ENCODE peak calls at places on chromosomes 4 and X, in eight cellular contexts. One of them, this sample, is unnamed. For H3K4me1, the result is how much of the 10 kb centered on the place peaks cover.

GRCh38 chr4:114598191-114599121 is at the start of gene UGT8:
- DNase-seq in right atrium auricular region: no peak
- DNase-seq in heart right ventricle: peak
- DNase-seq in cardiac muscle cell: peak
- DNase-seq in upper lobe of right lung: peak
- DNase-seq in Peyer's patch: peak
- DNase-seq in HCT116: peak
- DNase-seq in hepatocyte: peak
- DNase-seq in this sample: peak

GRCh38 chrX:45768666-45769065 is 568.0 kb upstream of the DIPK2B start:
- DNase-seq in right atrium auricular region: no peak
- DNase-seq in heart right ventricle: no peak
- DNase-seq in cardiac muscle cell: no peak
- DNase-seq in upper lobe of right lung: no peak
- DNase-seq in Peyer's patch: no peak
- DNase-seq in HCT116: no peak
- DNase-seq in hepatocyte: no peak
- DNase-seq in this sample: no peak

GRCh38 chr4:102501635-102502382 is 650 bp downstream of the NFKB1 start:
- DNase-seq in right atrium auricular region: peak
- DNase-seq in heart right ventricle: peak
- DNase-seq in cardiac muscle cell: peak
- DNase-seq in upper lobe of right lung: peak
- DNase-seq in Peyer's patch: peak
- DNase-seq in HCT116: peak
- DNase-seq in hepatocyte: peak
- DNase-seq in this sample: peak

GRCh38 chr4:39846705-39847104 is 131.0 kb downstream of the PDS5A start:
- DNase-seq in right atrium auricular region: no peak
- DNase-seq in heart right ventricle: no peak
- DNase-seq in cardiac muscle cell: no peak
- DNase-seq in upper lobe of right lung: no peak
- DNase-seq in Peyer's patch: no peak
- DNase-seq in HCT116: no peak
- DNase-seq in hepatocyte: no peak
- DNase-seq in this sample: no peak

GRCh38 chrX:15349046-15349445 is 13.7 kb upstream of the PIGA start:
- DNase-seq in right atrium auricular region: no peak
- DNase-seq in heart right ventricle: no peak
- DNase-seq in cardiac muscle cell: peak
- DNase-seq in upper lobe of right lung: no peak
- DNase-seq in Peyer's patch: no peak
- DNase-seq in HCT116: peak
- DNase-seq in hepatocyte: peak
- DNase-seq in this sample: no peak

GRCh38 chrX:30748337-30748960 is 95.2 kb downstream of the GK start:
- DNase-seq in right atrium auricular region: no peak
- DNase-seq in heart right ventricle: no peak
- DNase-seq in cardiac muscle cell: no peak
- DNase-seq in upper lobe of right lung: no peak
- DNase-seq in Peyer's patch: no peak
- DNase-seq in HCT116: no peak
- DNase-seq in hepatocyte: no peak
- DNase-seq in this sample: no peak

GRCh38 chr4:146134761-146135160 is 40.8 kb upstream of the LSM6 start:
- DNase-seq in right atrium auricular region: peak
- DNase-seq in heart right ventricle: no peak
- DNase-seq in cardiac muscle cell: no peak
- DNase-seq in upper lobe of right lung: no peak
- DNase-seq in Peyer's patch: no peak
- DNase-seq in HCT116: no peak
- DNase-seq in hepatocyte: no peak
- DNase-seq in this sample: no peak

GRCh38 chr4:183478123-183478522 is 26.7 kb upstream of the ING2 start:
- DNase-seq in right atrium auricular region: no peak
- DNase-seq in heart right ventricle: no peak
- DNase-seq in cardiac muscle cell: no peak
- DNase-seq in upper lobe of right lung: no peak
- DNase-seq in Peyer's patch: no peak
- DNase-seq in HCT116: no peak
- DNase-seq in hepatocyte: no peak
- DNase-seq in this sample: no peak

GRCh38 chr4:156413411-156413985 is 459.8 kb upstream of the CTSO start:
- DNase-seq in right atrium auricular region: no peak
- DNase-seq in heart right ventricle: no peak
- DNase-seq in cardiac muscle cell: no peak
- DNase-seq in upper lobe of right lung: no peak
- DNase-seq in Peyer's patch: no peak
- DNase-seq in HCT116: no peak
- DNase-seq in hepatocyte: no peak
- DNase-seq in this sample: no peak

GRCh38 chr4:156931267-156931666 is 40.3 kb downstream of the PDGFC start:
- DNase-seq in right atrium auricular region: no peak
- DNase-seq in heart right ventricle: no peak
- DNase-seq in cardiac muscle cell: no peak
- DNase-seq in upper lobe of right lung: no peak
- DNase-seq in Peyer's patch: no peak
- DNase-seq in HCT116: peak
- DNase-seq in hepatocyte: peak
- DNase-seq in this sample: no peak

GRCh38 chr4:77872723-77873435 is 10.2 kb downstream of the MRPL1 start:
- DNase-seq in right atrium auricular region: no peak
- DNase-seq in heart right ventricle: no peak
- DNase-seq in cardiac muscle cell: no peak
- DNase-seq in upper lobe of right lung: no peak
- DNase-seq in Peyer's patch: no peak
- DNase-seq in HCT116: no peak
- DNase-seq in hepatocyte: no peak
- DNase-seq in this sample: no peak

GRCh38 chr4:141640692-141641091 is 4.3 kb downstream of the IL15 start:
- DNase-seq in right atrium auricular region: no peak
- DNase-seq in heart right ventricle: no peak
- DNase-seq in cardiac muscle cell: no peak
- DNase-seq in upper lobe of right lung: no peak
- DNase-seq in Peyer's patch: no peak
- DNase-seq in HCT116: no peak
- DNase-seq in hepatocyte: no peak
- DNase-seq in this sample: no peak
- H3K4me1 ChIP-seq in right atrium auricular region: under half
- H3K4me1 ChIP-seq in heart right ventricle: under half
- H3K4me1 ChIP-seq in cardiac muscle cell: under half
- H3K4me1 ChIP-seq in upper lobe of right lung: under half
- H3K4me1 ChIP-seq in Peyer's patch: under half
- H3K4me1 ChIP-seq in HCT116: under half
- H3K4me1 ChIP-seq in hepatocyte: under half
- H3K4me1 ChIP-seq in this sample: under half

GRCh38 chrX:106177106-106177981 is 9.2 kb downstream of the PWWP3B start:
- DNase-seq in right atrium auricular region: no peak
- DNase-seq in heart right ventricle: peak
- DNase-seq in cardiac muscle cell: peak
- DNase-seq in upper lobe of right lung: peak
- DNase-seq in Peyer's patch: no peak
- DNase-seq in HCT116: no peak
- DNase-seq in hepatocyte: peak
- DNase-seq in this sample: no peak
- H3K4me3 ChIP-seq in right atrium auricular region: peak
- H3K4me3 ChIP-seq in heart right ventricle: peak
- H3K4me3 ChIP-seq in cardiac muscle cell: peak
- H3K4me3 ChIP-seq in upper lobe of right lung: no peak
- H3K4me3 ChIP-seq in Peyer's patch: no peak
- H3K4me3 ChIP-seq in HCT116: no peak
- H3K4me3 ChIP-seq in hepatocyte: peak
- H3K4me3 ChIP-seq in this sample: no peak

GRCh38 chr4:140702096-140702757 is 54.0 kb downstream of the TBC1D9 start:
- DNase-seq in right atrium auricular region: no peak
- DNase-seq in heart right ventricle: no peak
- DNase-seq in cardiac muscle cell: no peak
- DNase-seq in upper lobe of right lung: no peak
- DNase-seq in Peyer's patch: no peak
- DNase-seq in HCT116: no peak
- DNase-seq in hepatocyte: no peak
- DNase-seq in this sample: no peak
- H3K27ac ChIP-seq in right atrium auricular region: no peak
- H3K27ac ChIP-seq in heart right ventricle: no peak
- H3K27ac ChIP-seq in cardiac muscle cell: no peak
- H3K27ac ChIP-seq in upper lobe of right lung: no peak
- H3K27ac ChIP-seq in Peyer's patch: no peak
- H3K27ac ChIP-seq in HCT116: no peak
- H3K27ac ChIP-seq in hepatocyte: no peak
- H3K27ac ChIP-seq in this sample: no peak

DNA sequence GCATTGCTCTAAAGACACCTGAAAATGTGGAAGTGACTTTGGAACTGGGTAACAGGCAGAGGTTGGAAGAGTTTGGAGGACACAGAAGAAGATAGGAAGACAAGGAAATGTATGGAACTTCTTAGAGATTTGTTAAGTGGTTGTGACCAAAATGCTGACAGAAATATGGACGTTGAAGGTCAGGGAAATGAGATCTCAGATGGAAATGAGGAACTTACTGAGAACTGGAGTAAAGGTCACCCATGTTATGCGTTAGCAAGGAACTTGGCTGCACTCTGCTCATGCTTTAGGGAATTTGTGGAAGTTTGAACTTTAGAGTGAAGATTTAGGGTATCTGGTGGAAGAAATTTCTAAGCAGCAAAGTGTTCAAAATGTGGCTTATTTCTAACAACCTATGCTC is 99.4 kb downstream of the FAM13A start:
- DNase-seq in right atrium auricular region: no peak
- DNase-seq in heart right ventricle: no peak
- DNase-seq in cardiac muscle cell: no peak
- DNase-seq in upper lobe of right lung: no peak
- DNase-seq in Peyer's patch: no peak
- DNase-seq in HCT116: no peak
- DNase-seq in hepatocyte: no peak
- DNase-seq in this sample: no peak
- H3K4me1 ChIP-seq in right atrium auricular region: under half
- H3K4me1 ChIP-seq in heart right ventricle: under half
- H3K4me1 ChIP-seq in cardiac muscle cell: under half
- H3K4me1 ChIP-seq in upper lobe of right lung: under half
- H3K4me1 ChIP-seq in Peyer's patch: under half
- H3K4me1 ChIP-seq in HCT116: under half
- H3K4me1 ChIP-seq in hepatocyte: under half
- H3K4me1 ChIP-seq in this sample: under half

GRCh38 chrX:3526749-3527148 is 180.3 kb upstream of the MXRA5 start:
- DNase-seq in right atrium auricular region: no peak
- DNase-seq in heart right ventricle: no peak
- DNase-seq in cardiac muscle cell: no peak
- DNase-seq in upper lobe of right lung: no peak
- DNase-seq in Peyer's patch: no peak
- DNase-seq in HCT116: no peak
- DNase-seq in hepatocyte: no peak
- DNase-seq in this sample: no peak
- H3K4me3 ChIP-seq in right atrium auricular region: no peak
- H3K4me3 ChIP-seq in heart right ventricle: no peak
- H3K4me3 ChIP-seq in cardiac muscle cell: no peak
- H3K4me3 ChIP-seq in upper lobe of right lung: no peak
- H3K4me3 ChIP-seq in Peyer's patch: no peak
- H3K4me3 ChIP-seq in HCT116: no peak
- H3K4me3 ChIP-seq in hepatocyte: no peak
- H3K4me3 ChIP-seq in this sample: no peak

GRCh38 chr4:185171373-185172071 is 28.5 kb downstream of the SLC25A4 start:
- DNase-seq in right atrium auricular region: no peak
- DNase-seq in heart right ventricle: no peak
- DNase-seq in cardiac muscle cell: no peak
- DNase-seq in upper lobe of right lung: no peak
- DNase-seq in Peyer's patch: no peak
- DNase-seq in HCT116: no peak
- DNase-seq in hepatocyte: no peak
- DNase-seq in this sample: no peak
- H3K27ac ChIP-seq in right atrium auricular region: no peak
- H3K27ac ChIP-seq in heart right ventricle: no peak
- H3K27ac ChIP-seq in cardiac muscle cell: no peak
- H3K27ac ChIP-seq in upper lobe of right lung: no peak
- H3K27ac ChIP-seq in Peyer's patch: no peak
- H3K27ac ChIP-seq in HCT116: no peak
- H3K27ac ChIP-seq in hepatocyte: no peak
- H3K27ac ChIP-seq in this sample: no peak

DNA sequence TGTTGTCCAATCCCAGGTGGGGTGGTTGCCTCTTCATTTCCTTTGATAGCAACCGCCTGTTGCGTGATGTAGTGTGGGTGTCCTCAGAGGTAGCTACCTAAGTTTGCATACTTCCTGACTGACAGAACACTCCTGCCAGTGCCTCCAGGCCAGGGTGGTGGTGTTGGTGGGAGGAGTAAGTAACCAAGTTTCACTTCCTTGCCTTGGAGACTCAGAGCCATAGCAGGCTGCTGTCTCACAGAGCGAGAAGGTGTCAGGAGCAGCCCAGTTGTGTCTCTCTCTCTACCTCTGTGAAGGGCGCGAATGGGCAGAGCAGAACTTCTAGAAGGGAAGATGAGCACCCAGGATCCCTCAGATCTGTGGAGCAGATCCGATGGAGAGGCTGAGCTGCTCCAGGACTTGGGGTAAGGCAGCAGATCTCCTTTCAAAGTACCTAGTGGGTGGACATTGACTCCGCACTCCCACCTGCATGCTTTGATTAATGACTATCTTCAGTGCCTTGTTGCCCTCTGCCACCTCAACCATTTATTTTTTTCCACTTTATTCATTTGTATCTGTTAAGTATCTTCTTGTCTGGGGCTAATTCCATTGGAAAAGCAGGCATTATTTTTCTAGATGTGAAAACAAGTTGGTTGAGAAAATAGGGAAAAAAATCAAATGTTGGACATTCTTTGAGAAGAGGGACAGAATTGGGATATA is at the start of gene DAPP1:
- DNase-seq in right atrium auricular region: peak
- DNase-seq in heart right ventricle: peak
- DNase-seq in cardiac muscle cell: no peak
- DNase-seq in upper lobe of right lung: peak
- DNase-seq in Peyer's patch: peak
- DNase-seq in HCT116: no peak
- DNase-seq in hepatocyte: peak
- DNase-seq in this sample: peak
- H3K4me1 ChIP-seq in right atrium auricular region: under half
- H3K4me1 ChIP-seq in heart right ventricle: under half
- H3K4me1 ChIP-seq in cardiac muscle cell: under half
- H3K4me1 ChIP-seq in upper lobe of right lung: under half
- H3K4me1 ChIP-seq in Peyer's patch: under half
- H3K4me1 ChIP-seq in HCT116: under half
- H3K4me1 ChIP-seq in hepatocyte: under half
- H3K4me1 ChIP-seq in this sample: under half

GRCh38 chrX:108735087-108735679 is 1.2 kb downstream of the IRS4 start:
- DNase-seq in right atrium auricular region: no peak
- DNase-seq in heart right ventricle: no peak
- DNase-seq in cardiac muscle cell: peak
- DNase-seq in upper lobe of right lung: peak
- DNase-seq in Peyer's patch: no peak
- DNase-seq in HCT116: no peak
- DNase-seq in hepatocyte: peak
- DNase-seq in this sample: no peak
- H3K4me3 ChIP-seq in right atrium auricular region: no peak
- H3K4me3 ChIP-seq in heart right ventricle: no peak
- H3K4me3 ChIP-seq in cardiac muscle cell: peak
- H3K4me3 ChIP-seq in upper lobe of right lung: no peak
- H3K4me3 ChIP-seq in Peyer's patch: peak
- H3K4me3 ChIP-seq in HCT116: no peak
- H3K4me3 ChIP-seq in hepatocyte: no peak
- H3K4me3 ChIP-seq in this sample: peak